ENCODE peak calls at places on chromosomes 4 and X, in four cellular contexts. G is A549, L is HepG2, D is WTC11. I is an unnamed sample.

GRCh38 chr4:89298160-89298559 is 9.4 kb downstream of the GPRIN3 start:
- DNase-seq in G (no peak), L (no peak), D (no peak), I (no peak)

GRCh38 chr4:103400405-103400804 is 202.3 kb upstream of the CENPE start:
- DNase-seq in G (no peak), L (peak), D (no peak), I (no peak)

GRCh38 chr4:53192017-53192416 is 173.8 kb downstream of the SCFD2 start:
- DNase-seq in G (no peak), L (no peak), D (no peak), I (no peak)

GRCh38 chr4:169225058-169225751 is 45.6 kb downstream of the SH3RF1 start:
- DNase-seq in G (peak), L (no peak), D (no peak), I (no peak)

GRCh38 chrX:151745651-151746050 is 11.1 kb downstream of the CNGA2 start:
- DNase-seq in G (no peak), L (no peak), D (no peak), I (no peak)

GRCh38 chr4:120198411-120198810 is 131.8 kb upstream of the MAD2L1 start:
- DNase-seq in G (no peak), L (no peak), D (no peak), I (no peak)

GRCh38 chr4:10033191-10033881 is 12.0 kb upstream of the SLC2A9 start:
- DNase-seq in G (no peak), L (no peak), D (no peak), I (peak)

GRCh38 chrX:11758400-11759171 is 549 bp downstream of the MSL3 start:
- DNase-seq in G (peak), L (peak), D (peak), I (peak)

GRCh38 chr4:74331252-74331651 is 23.0 kb downstream of the EPGN start:
- DNase-seq in G (no peak), L (no peak), D (no peak), I (peak)

GRCh38 chr4:3822230-3822947 is 56.2 kb downstream of the ADRA2C start:
- DNase-seq in G (no peak), L (peak), D (no peak), I (no peak)

GRCh38 chr4:2771264-2771663 is 15.1 kb upstream of the TNIP2 start:
- DNase-seq in G (no peak), L (no peak), D (no peak), I (no peak)

GRCh38 chr4:110636231-110636676 is 13.4 kb upstream of the PITX2 start:
- DNase-seq in G (peak), L (no peak), D (no peak), I (no peak)

GRCh38 chr4:110633358-110634319 is 10.8 kb upstream of the PITX2 start:
- DNase-seq in G (no peak), L (no peak), D (peak), I (no peak)

GRCh38 chr4:110636677-110637407 is 14.0 kb upstream of the PITX2 start:
- DNase-seq in G (peak), L (no peak), D (peak), I (no peak)

GRCh38 chr4:110634320-110635154 is 11.7 kb upstream of the PITX2 start:
- DNase-seq in G (no peak), L (no peak), D (no peak), I (no peak)

GRCh38 chr4:110635155-110635479 is 12.2 kb upstream of the PITX2 start:
- DNase-seq in G (no peak), L (no peak), D (no peak), I (no peak)
- TF ChIP-seq HMGXB4 in G (no peak), L (no peak), D (no peak), I (no peak)

DNA sequence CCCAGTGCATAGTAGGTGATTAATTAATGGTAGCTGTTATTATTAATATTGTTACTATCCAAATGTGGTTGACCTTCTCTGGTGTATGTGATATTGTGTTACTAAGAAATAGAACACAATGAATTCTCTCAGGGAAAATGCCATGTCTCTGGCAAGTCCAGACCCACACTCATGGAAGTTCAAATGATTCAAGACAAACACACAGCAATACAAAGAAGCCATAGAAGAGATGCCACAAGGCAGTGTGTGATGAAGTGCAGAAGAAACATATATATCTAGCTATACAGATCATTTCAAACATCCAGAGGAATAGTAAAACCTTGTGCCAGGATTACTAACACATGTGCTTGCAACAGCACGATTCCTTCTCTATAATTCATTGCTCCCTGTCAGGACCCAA is 93.1 kb upstream of the SOD3 start:
- DNase-seq in G (no peak), L (no peak), D (no peak), I (no peak)
- TF ChIP-seq HMGXB4 in G (no peak), L (no peak), D (no peak), I (no peak)

GRCh38 chrX:46209768-46210167 is 335.5 kb downstream of the ZNF674 start:
- DNase-seq in G (no peak), L (no peak), D (no peak), I (no peak)

GRCh38 chrX:46211079-46211478 is 334.1 kb downstream of the ZNF674 start:
- DNase-seq in G (no peak), L (no peak), D (no peak), I (no peak)

GRCh38 chrX:46204721-46205422 is 340.3 kb downstream of the ZNF674 start:
- DNase-seq in G (no peak), L (no peak), D (no peak), I (no peak)

GRCh38 chrX:46209037-46209436 is 336.2 kb downstream of the ZNF674 start:
- DNase-seq in G (no peak), L (no peak), D (no peak), I (no peak)

GRCh38 chrX:46208225-46208854 is 336.9 kb downstream of the ZNF674 start:
- DNase-seq in G (no peak), L (no peak), D (no peak), I (no peak)
- TF ChIP-seq HMGXB4 in G (no peak), L (no peak), D (no peak), I (no peak)

GRCh38 chrX:2484232-2484631 is 16.5 kb downstream of the DHRSX start:
- DNase-seq in G (no peak), L (no peak), D (no peak), I (no peak)
- TF ChIP-seq HMGXB4 in G (no peak), L (no peak), D (no peak), I (no peak)

GRCh38 chrX:25851141-25851540 is 287.0 kb upstream of the MAGEB18 start:
- DNase-seq in G (no peak), L (no peak), D (no peak), I (no peak)

GRCh38 chrX:25858273-25858880 is 279.8 kb upstream of the MAGEB18 start:
- DNase-seq in G (no peak), L (no peak), D (no peak), I (no peak)

DNA sequence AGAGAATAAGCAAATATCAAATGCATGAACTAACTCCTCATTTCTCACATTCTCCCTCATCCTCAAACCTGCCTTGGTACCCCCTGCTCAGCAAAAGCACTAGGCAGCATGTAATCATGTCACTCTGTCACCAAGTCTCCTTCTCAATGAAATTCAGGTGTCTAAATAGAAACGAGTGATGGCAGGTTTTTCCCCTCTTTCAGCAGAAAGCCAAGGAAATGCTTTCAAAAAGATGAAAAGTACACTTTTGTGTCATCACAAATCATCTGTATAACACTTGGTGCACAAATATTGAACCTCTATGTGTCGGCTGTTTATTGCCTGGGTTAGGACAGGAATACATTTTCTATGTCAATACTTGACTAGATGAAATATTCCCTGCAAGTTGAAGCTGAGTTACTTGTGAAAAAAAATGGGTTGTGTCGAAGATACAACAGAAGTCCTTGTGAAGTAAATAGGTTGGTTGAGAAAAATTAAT is 285.1 kb upstream of the MAGEB18 start:
- DNase-seq in G (no peak), L (no peak), D (no peak), I (no peak)
- TF ChIP-seq HMGXB4 in G (no peak), L (no peak), D (no peak), I (no peak)

GRCh38 chrX:134542485-134542884 is 82.5 kb downstream of the HPRT1 start:
- DNase-seq in G (no peak), L (no peak), D (no peak), I (no peak)

GRCh38 chrX:134544614-134545255 is 84.8 kb downstream of the HPRT1 start:
- DNase-seq in G (no peak), L (no peak), D (peak), I (no peak)

GRCh38 chrX:134544189-134544588 is 84.2 kb downstream of the HPRT1 start:
- DNase-seq in G (no peak), L (no peak), D (no peak), I (no peak)

GRCh38 chrX:134545524-134545923 is 85.6 kb downstream of the HPRT1 start:
- DNase-seq in G (no peak), L (no peak), D (peak), I (no peak)

GRCh38 chrX:134543201-134543797 is 83.3 kb downstream of the HPRT1 start:
- DNase-seq in G (no peak), L (no peak), D (no peak), I (no peak)
- TF ChIP-seq HMGXB4 in G (no peak), L (no peak), D (no peak), I (no peak)

DNA sequence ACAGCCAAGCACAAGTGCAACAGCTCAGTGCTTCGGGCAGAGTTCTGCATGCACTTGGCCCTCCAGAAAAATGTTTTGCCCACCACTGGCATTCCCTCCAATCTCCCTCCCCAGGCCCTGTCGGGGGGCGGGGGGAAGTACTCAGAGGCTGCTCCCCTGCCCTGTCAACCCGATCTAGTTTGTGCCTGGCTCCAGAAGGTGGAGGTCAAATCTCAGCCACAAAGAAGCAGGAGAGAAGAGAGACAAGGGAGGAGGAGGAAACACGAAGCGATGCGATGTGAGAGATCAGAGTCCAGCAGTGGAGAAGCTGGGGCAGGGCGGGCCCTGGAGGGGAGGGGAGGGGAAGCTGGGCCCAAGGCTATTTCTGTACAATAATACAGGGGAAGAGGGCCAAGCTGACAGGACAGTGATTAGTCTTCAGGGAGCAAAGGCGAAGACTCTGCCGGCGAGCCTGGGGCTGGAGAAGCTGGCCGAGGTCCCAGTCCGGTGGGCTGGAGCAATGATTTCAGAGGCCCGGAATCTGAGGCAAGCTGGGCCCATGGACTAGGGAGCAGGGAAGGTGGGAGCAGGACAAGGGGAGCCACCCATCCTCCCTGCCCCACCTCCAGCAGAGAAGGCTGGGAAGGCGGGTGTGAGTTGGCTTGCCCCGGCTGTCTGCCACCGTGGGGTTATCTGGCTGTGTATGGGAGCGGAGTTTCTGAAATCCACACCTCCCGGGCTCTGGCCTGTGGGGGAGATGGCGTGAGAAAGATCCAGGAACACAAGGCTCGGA is 167.1 kb downstream of the EFNB1 start:
- DNase-seq in G (no peak), L (peak), D (no peak), I (no peak)
- TF ChIP-seq HMGXB4 in G (no peak), L (no peak), D (no peak), I (no peak)

GRCh38 chrX:136065044-136065671 is 79.9 kb downstream of the SLC9A6 start:
- DNase-seq in G (no peak), L (peak), D (no peak), I (no peak)
- TF ChIP-seq HMGXB4 in G (no peak), L (no peak), D (no peak), I (no peak)

GRCh38 chr4:16715482-16715881 is 183.0 kb downstream of the LDB2 start:
- DNase-seq in G (no peak), L (no peak), D (no peak), I (no peak)

GRCh38 chr4:16713271-16713670 is 185.2 kb downstream of the LDB2 start:
- DNase-seq in G (no peak), L (no peak), D (no peak), I (no peak)

GRCh38 chr4:16721618-16722291 is 176.7 kb downstream of the LDB2 start:
- DNase-seq in G (no peak), L (peak), D (no peak), I (no peak)

GRCh38 chr4:16714191-16714590 is 184.3 kb downstream of the LDB2 start:
- DNase-seq in G (no peak), L (no peak), D (no peak), I (no peak)

DNA sequence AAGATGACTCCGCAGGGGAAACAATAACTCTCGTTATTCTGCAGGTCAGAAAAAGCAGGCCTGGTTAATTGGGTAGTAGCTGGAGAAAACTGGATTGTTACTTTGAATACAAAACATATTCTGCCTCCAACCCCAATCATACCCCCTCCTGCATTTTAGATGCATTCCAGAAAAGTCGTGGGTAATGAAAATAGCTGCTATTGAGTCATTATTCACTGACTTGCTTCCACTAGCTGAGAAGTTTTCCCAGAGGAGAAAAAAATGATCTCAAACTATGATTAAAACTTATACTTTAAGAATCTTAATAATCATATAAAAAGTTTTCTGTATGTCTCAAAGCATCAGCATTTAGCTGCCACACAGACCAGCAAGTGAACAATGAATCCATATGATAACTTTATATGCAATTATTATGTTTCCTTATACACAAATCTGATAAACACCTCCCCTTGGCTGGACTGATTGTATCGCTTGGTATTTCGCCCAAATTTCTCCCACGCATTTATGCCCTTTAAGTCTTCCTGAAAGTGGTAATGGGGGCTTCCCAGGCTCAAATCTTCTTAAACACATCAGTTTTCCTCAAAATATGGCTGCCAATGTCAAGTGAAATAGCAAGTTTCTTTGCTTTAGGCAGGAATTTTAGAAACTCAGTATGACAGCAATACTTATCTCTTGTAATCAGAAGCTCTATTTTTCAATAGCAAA is 181.0 kb downstream of the LDB2 start:
- DNase-seq in G (no peak), L (no peak), D (no peak), I (no peak)
- TF ChIP-seq HMGXB4 in G (no peak), L (no peak), D (no peak), I (no peak)

GRCh38 chr4:55866973-55867574 is 13.6 kb downstream of the EXOC1 start:
- DNase-seq in G (peak), L (peak), D (no peak), I (peak)
- TF ChIP-seq HMGXB4 in G (no peak), L (no peak), D (no peak), I (no peak)

I was measured in K562.